ENCODE peak calls at places on chromosomes 2 and 18, in six cellular contexts. O is RWPE1, C is breast epithelium, F is testis, Z is AG04450, U is cardiac fibroblast. T is an unnamed sample.

GRCh38 chr2:127083819-127084503 is 23.0 kb downstream of the BIN1 start:
- DNase-seq in Z (peak; percentile 93), O (no peak), F (peak; percentile 91), C (peak; percentile 71), U (peak; percentile 97), T (no peak)

GRCh38 chr18:55838322-55838721 is 250.3 kb upstream of the TCF4 start:
- DNase-seq in C (no peak), U (no peak), O (no peak), F (no peak), Z (no peak), T (no peak)

GRCh38 chr18:61926532-61926931 is 33.7 kb upstream of the RNF152 start:
- DNase-seq in Z (no peak), F (no peak), U (no peak), C (no peak), O (no peak), T (no peak)

GRCh38 chr18:6370410-6370809 is 44.3 kb downstream of the L3MBTL4 start:
- DNase-seq in Z (no peak), C (no peak), U (no peak), O (no peak), F (no peak), T (no peak)

GRCh38 chr18:79664525-79665125 is 15.0 kb upstream of the CTDP1 start:
- DNase-seq in Z (peak; percentile 29), C (no peak), U (peak; percentile 38), F (no peak), O (peak; percentile 70), T (no peak)

GRCh38 chr2:9288233-9288632 is 81.6 kb downstream of the ASAP2 start:
- DNase-seq in O (peak; percentile 48), U (peak; percentile 83), F (no peak), C (no peak), Z (peak; percentile 67), T (no peak)

GRCh38 chr2:179106342-179107178 is 56.6 kb upstream of the CCDC141 start:
- DNase-seq in Z (peak; percentile 61), C (no peak), F (peak; percentile 20), O (peak; percentile 48), U (peak; percentile 93), T (peak; percentile 10)

GRCh38 chr2:237432484-237433092 is 18.6 kb upstream of the COL6A3 start:
- DNase-seq in F (peak; percentile 76), U (peak; percentile 82), C (no peak), Z (no peak), O (peak; percentile 69), T (no peak)

GRCh38 chr18:12254137-12254819 is at the start of gene CIDEA:
- DNase-seq in O (no peak), F (no peak), C (no peak), Z (no peak), U (peak; percentile 30), T (no peak)

GRCh38 chr2:207897541-207898353 is 127.6 kb downstream of the PLEKHM3 start:
- DNase-seq in F (no peak), U (no peak), C (no peak), Z (no peak), O (no peak), T (no peak)

GRCh38 chr2:149595069-149595963 is 7.7 kb upstream of the MMADHC start:
- DNase-seq in Z (no peak), C (no peak), F (no peak), O (peak; percentile 47), U (no peak), T (no peak)

GRCh38 chr2:170313636-170314348 is 135.8 kb downstream of the MYO3B start:
- DNase-seq in F (no peak), C (no peak), U (no peak), O (no peak), Z (no peak), T (no peak)

GRCh38 chr18:27749189-27749588 is 427.7 kb downstream of the CDH2 start:
- DNase-seq in O (no peak), C (no peak), Z (no peak), F (no peak), U (no peak), T (no peak)

GRCh38 chr2:44680424-44680971 is 261.0 kb upstream of the SIX3 start:
- DNase-seq in O (no peak), Z (no peak), U (no peak), F (no peak), C (no peak), T (no peak)

GRCh38 chr2:110854355-110855081 is 122.1 kb downstream of the ACOXL start:
- DNase-seq in O (peak; percentile 15), C (no peak), U (no peak), Z (no peak), F (no peak), T (no peak)

GRCh38 chr2:144931976-144932375 is 412.1 kb upstream of the ZEB2 start:
- DNase-seq in C (no peak), O (no peak), Z (no peak), F (no peak), U (no peak), T (no peak)

GRCh38 chr2:67839668-67840067 is 223.1 kb downstream of the C1D start:
- DNase-seq in O (no peak), F (no peak), C (no peak), Z (no peak), U (no peak), T (no peak)

GRCh38 chr2:177763532-177764265 is 308.9 kb downstream of the PDE11A start:
- DNase-seq in U (peak; percentile 75), Z (peak; percentile 29), C (peak; percentile 65), F (peak; percentile 89), O (peak; percentile 58), T (peak; percentile 53)

GRCh38 chr18:55219059-55219458 is 259.8 kb upstream of the CCDC68 start:
- DNase-seq in C (no peak), Z (no peak), O (no peak), U (no peak), F (no peak), T (no peak)

GRCh38 chr2:31586230-31586629 is 5.5 kb upstream of the SRD5A2 start:
- DNase-seq in F (no peak), O (no peak), U (no peak), Z (no peak), C (no peak), T (no peak)

GRCh38 chr2:190748966-190749365 is 100.1 kb downstream of the NAB1 start:
- DNase-seq in F (no peak), Z (no peak), U (peak; percentile 20), C (no peak), O (no peak), T (no peak)

GRCh38 chr18:12035481-12035880 is 54.2 kb downstream of the IMPA2 start:
- DNase-seq in U (no peak), Z (no peak), C (no peak), O (no peak), F (no peak), T (no peak)

GRCh38 chr2:86225581-86225980 is 26.3 kb downstream of the MRPL35 start:
- DNase-seq in F (no peak), O (no peak), Z (no peak), C (no peak), U (peak; percentile 11), T (peak; percentile 74)

GRCh38 chr2:190097115-190097514 is 34.6 kb upstream of the MSTN start:
- DNase-seq in U (no peak), Z (no peak), F (no peak), O (no peak), C (no peak), T (no peak)

DNA sequence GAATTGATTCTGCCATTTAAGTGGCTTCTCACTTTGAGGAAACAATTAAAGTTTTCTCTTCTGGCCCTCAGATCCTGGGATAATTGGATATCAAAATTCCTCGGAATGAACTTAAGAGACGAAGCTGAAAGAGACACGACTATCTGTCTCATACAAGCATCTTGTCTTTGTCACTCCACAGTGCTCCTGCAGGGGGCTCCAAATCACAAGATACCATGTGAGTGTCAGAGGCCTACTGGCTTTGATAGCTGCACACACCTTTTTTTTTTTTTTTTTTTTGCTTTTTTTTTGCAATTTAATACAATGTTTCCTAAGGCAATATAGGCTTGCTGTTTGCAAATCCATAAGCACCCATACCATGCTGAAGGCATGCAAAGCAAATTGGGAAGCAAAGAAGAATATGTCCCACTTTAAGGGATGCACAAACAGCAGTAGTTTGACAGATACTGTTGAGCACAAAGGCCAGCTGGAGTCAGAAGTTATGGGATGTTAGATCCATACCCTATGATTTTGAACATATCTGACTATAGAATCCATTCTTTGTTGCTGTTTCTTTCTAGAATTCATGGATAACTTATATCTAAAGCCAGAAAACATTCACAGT is 109.0 kb upstream of the CBLN2 start:
- DNase-seq in O (peak; percentile 9), F (peak; percentile 85), U (peak; percentile 6), C (no peak), Z (no peak), T (peak; percentile 55)
- TF ChIP-seq CTCF in O (peak; percentile 59), F (peak; percentile 38), U (peak; percentile 26), C (no peak), Z (peak; percentile 19), T (peak; percentile 67)

GRCh38 chr2:159202568-159203071 is 83.9 kb downstream of the WDSUB1 start:
- DNase-seq in F (no peak), C (no peak), Z (peak; percentile 98), U (peak; percentile 96), O (no peak), T (no peak)
- TF ChIP-seq CTCF in F (no peak), C (no peak), Z (no peak), U (peak; percentile 16), O (no peak), T (no peak)

GRCh38 chr2:28231110-28231621 is 161.5 kb upstream of the FOSL2 start:
- DNase-seq in Z (no peak), C (no peak), F (no peak), U (peak; percentile 63), O (no peak), T (no peak)

GRCh38 chr2:28227498-28227897 is 165.2 kb upstream of the FOSL2 start:
- DNase-seq in O (no peak), F (no peak), C (no peak), U (no peak), Z (no peak), T (no peak)

GRCh38 chr2:28225472-28225915 is 167.2 kb upstream of the FOSL2 start:
- DNase-seq in O (no peak), F (no peak), Z (no peak), C (no peak), U (no peak), T (no peak)

GRCh38 chr2:28226558-28226957 is 166.1 kb upstream of the FOSL2 start:
- DNase-seq in Z (no peak), F (no peak), U (no peak), C (no peak), O (no peak), T (no peak)

GRCh38 chr2:28228419-28228995 is 164.2 kb upstream of the FOSL2 start:
- DNase-seq in Z (no peak), O (no peak), C (no peak), F (no peak), U (no peak), T (no peak)
- TF ChIP-seq CTCF in Z (peak; percentile 37), O (no peak), C (no peak), F (no peak), U (no peak), T (no peak)

GRCh38 chr2:29054430-29054829 is 19.9 kb downstream of the PCARE start:
- DNase-seq in C (peak; percentile 1), U (no peak), O (no peak), Z (no peak), F (no peak), T (no peak)

GRCh38 chr2:29055586-29055985 is 18.7 kb downstream of the PCARE start:
- DNase-seq in U (no peak), F (no peak), Z (no peak), O (no peak), C (no peak), T (no peak)

GRCh38 chr2:29052811-29053210 is 21.5 kb downstream of the PCARE start:
- DNase-seq in O (no peak), C (no peak), F (no peak), Z (no peak), U (no peak), T (no peak)

GRCh38 chr2:29053223-29053622 is 21.1 kb downstream of the PCARE start:
- DNase-seq in O (peak; percentile 62), Z (no peak), U (no peak), F (no peak), C (peak; percentile 7), T (no peak)

GRCh38 chr2:29053680-29054400 is 20.5 kb downstream of the PCARE start:
- DNase-seq in Z (no peak), O (peak; percentile 36), F (no peak), U (no peak), C (peak; percentile 40), T (no peak)
- TF ChIP-seq CTCF in Z (no peak), O (no peak), F (no peak), U (no peak), C (no peak), T (peak; percentile 30)

T was measured in GM13977.